ENCODE peak calls at places on chromosomes 7 and 10, in six cellular contexts. One of them, this sample, is unnamed.

GRCh38 chr10:28677889-28678686 is 767 bp downstream of the BAMBI start:
- DNase-seq in stomach: peak; percentile 31
- DNase-seq in pancreas: no peak
- DNase-seq in osteoblast: no peak
- DNase-seq in fibroblast of lung: peak; percentile 28
- DNase-seq in neural progenitor cell: peak; percentile 70
- DNase-seq in this sample: peak; percentile 32

GRCh38 chr10:119113805-119114732 is 10.2 kb downstream of the DENND10 start:
- DNase-seq in stomach: no peak
- DNase-seq in pancreas: no peak
- DNase-seq in osteoblast: peak; percentile 93
- DNase-seq in fibroblast of lung: peak; percentile 93
- DNase-seq in neural progenitor cell: no peak
- DNase-seq in this sample: no peak

GRCh38 chr7:27116019-27116411 is 13.5 kb upstream of the HOXA2 start:
- DNase-seq in stomach: no peak
- DNase-seq in pancreas: no peak
- DNase-seq in osteoblast: no peak
- DNase-seq in fibroblast of lung: peak; percentile 30
- DNase-seq in neural progenitor cell: no peak
- DNase-seq in this sample: no peak

GRCh38 chr10:63542835-63543575 is 21.8 kb downstream of the REEP3 start:
- DNase-seq in stomach: no peak
- DNase-seq in pancreas: no peak
- DNase-seq in osteoblast: no peak
- DNase-seq in fibroblast of lung: peak; percentile 36
- DNase-seq in neural progenitor cell: no peak
- DNase-seq in this sample: no peak

GRCh38 chr7:134954197-134955082 is 31.9 kb upstream of the AGBL3 start:
- DNase-seq in stomach: no peak
- DNase-seq in pancreas: no peak
- DNase-seq in osteoblast: no peak
- DNase-seq in fibroblast of lung: peak; percentile 72
- DNase-seq in neural progenitor cell: peak; percentile 43
- DNase-seq in this sample: no peak

GRCh38 chr7:84204655-84205054 is 10.1 kb upstream of the SEMA3A start:
- DNase-seq in stomach: no peak
- DNase-seq in pancreas: no peak
- DNase-seq in osteoblast: peak; percentile 18
- DNase-seq in fibroblast of lung: peak; percentile 84
- DNase-seq in neural progenitor cell: no peak
- DNase-seq in this sample: no peak

GRCh38 chr7:13414181-13414580 is 575.3 kb downstream of the ETV1 start:
- DNase-seq in stomach: no peak
- DNase-seq in pancreas: no peak
- DNase-seq in osteoblast: no peak
- DNase-seq in fibroblast of lung: no peak
- DNase-seq in neural progenitor cell: no peak
- DNase-seq in this sample: no peak

GRCh38 chr7:95155965-95156364 is 168.4 kb downstream of the PON1 start:
- DNase-seq in stomach: peak; percentile 64
- DNase-seq in pancreas: peak; percentile 57
- DNase-seq in osteoblast: no peak
- DNase-seq in fibroblast of lung: no peak
- DNase-seq in neural progenitor cell: no peak
- DNase-seq in this sample: no peak

GRCh38 chr10:57015595-57016303 is 654.7 kb upstream of the ZWINT start:
- DNase-seq in stomach: no peak
- DNase-seq in pancreas: no peak
- DNase-seq in osteoblast: no peak
- DNase-seq in fibroblast of lung: no peak
- DNase-seq in neural progenitor cell: no peak
- DNase-seq in this sample: no peak

GRCh38 chr10:20228748-20229147 is 412.5 kb downstream of the PLXDC2 start:
- DNase-seq in stomach: no peak
- DNase-seq in pancreas: no peak
- DNase-seq in osteoblast: no peak
- DNase-seq in fibroblast of lung: no peak
- DNase-seq in neural progenitor cell: no peak
- DNase-seq in this sample: no peak

GRCh38 chr7:1192171-1192676 is 32.2 kb upstream of the ZFAND2A start:
- DNase-seq in stomach: no peak
- DNase-seq in pancreas: no peak
- DNase-seq in osteoblast: peak; percentile 97
- DNase-seq in fibroblast of lung: peak; percentile 93
- DNase-seq in neural progenitor cell: no peak
- DNase-seq in this sample: no peak

GRCh38 chr10:116324951-116325635 is 845 bp downstream of the CCDC172 start:
- DNase-seq in stomach: no peak
- DNase-seq in pancreas: no peak
- DNase-seq in osteoblast: peak; percentile 17
- DNase-seq in fibroblast of lung: no peak
- DNase-seq in neural progenitor cell: no peak
- DNase-seq in this sample: no peak

GRCh38 chr10:79241990-79242619 is 105.2 kb upstream of the PPIF start:
- DNase-seq in stomach: peak; percentile 58
- DNase-seq in pancreas: no peak
- DNase-seq in osteoblast: peak; percentile 99
- DNase-seq in fibroblast of lung: peak; percentile 33
- DNase-seq in neural progenitor cell: peak; percentile 69
- DNase-seq in this sample: peak; percentile 81

GRCh38 chr10:49700997-49701396 is 21.5 kb downstream of the C10orf53 start:
- DNase-seq in stomach: no peak
- DNase-seq in pancreas: no peak
- DNase-seq in osteoblast: no peak
- DNase-seq in fibroblast of lung: no peak
- DNase-seq in neural progenitor cell: peak; percentile 55
- DNase-seq in this sample: no peak

GRCh38 chr10:7525314-7526016 is 114.6 kb upstream of the SFMBT2 start:
- DNase-seq in stomach: peak; percentile 50
- DNase-seq in pancreas: peak; percentile 41
- DNase-seq in osteoblast: peak; percentile 86
- DNase-seq in fibroblast of lung: peak; percentile 87
- DNase-seq in neural progenitor cell: peak; percentile 84
- DNase-seq in this sample: no peak

GRCh38 chr10:59337254-59337653 is 25.1 kb downstream of the FAM13C start:
- DNase-seq in stomach: peak; percentile 28
- DNase-seq in pancreas: peak; percentile 51
- DNase-seq in osteoblast: peak; percentile 58
- DNase-seq in fibroblast of lung: peak; percentile 91
- DNase-seq in neural progenitor cell: peak; percentile 16
- DNase-seq in this sample: peak; percentile 52

GRCh38 chr10:88913157-88913556 is 33.1 kb downstream of the STAMBPL1 start:
- DNase-seq in stomach: no peak
- DNase-seq in pancreas: no peak
- DNase-seq in osteoblast: no peak
- DNase-seq in fibroblast of lung: peak; percentile 78
- DNase-seq in neural progenitor cell: no peak
- DNase-seq in this sample: no peak

GRCh38 chr7:139776486-139777303 is 1.1 kb downstream of the HIPK2 start:
- DNase-seq in stomach: no peak
- DNase-seq in pancreas: peak; percentile 18
- DNase-seq in osteoblast: peak; percentile 94
- DNase-seq in fibroblast of lung: peak; percentile 65
- DNase-seq in neural progenitor cell: peak; percentile 42
- DNase-seq in this sample: no peak

GRCh38 chr7:44665531-44666213 is 59.2 kb downstream of the OGDH start:
- DNase-seq in stomach: no peak
- DNase-seq in pancreas: no peak
- DNase-seq in osteoblast: peak; percentile 77
- DNase-seq in fibroblast of lung: peak; percentile 60
- DNase-seq in neural progenitor cell: no peak
- DNase-seq in this sample: no peak

GRCh38 chr7:36986429-36987362 is 262.4 kb upstream of the AOAH start:
- DNase-seq in stomach: peak; percentile 69
- DNase-seq in pancreas: peak; percentile 54
- DNase-seq in osteoblast: peak; percentile 87
- DNase-seq in fibroblast of lung: peak; percentile 52
- DNase-seq in neural progenitor cell: peak; percentile 91
- DNase-seq in this sample: peak; percentile 60

GRCh38 chr7:8274589-8274988 is 12.6 kb upstream of the ICA1 start:
- DNase-seq in stomach: no peak
- DNase-seq in pancreas: no peak
- DNase-seq in osteoblast: no peak
- DNase-seq in fibroblast of lung: no peak
- DNase-seq in neural progenitor cell: no peak
- DNase-seq in this sample: no peak

GRCh38 chr7:93014410-93014809 is 103.4 kb downstream of the SAMD9 start:
- DNase-seq in stomach: no peak
- DNase-seq in pancreas: no peak
- DNase-seq in osteoblast: no peak
- DNase-seq in fibroblast of lung: no peak
- DNase-seq in neural progenitor cell: no peak
- DNase-seq in this sample: no peak

GRCh38 chr10:116044722-116045374 is 228.2 kb downstream of the GFRA1 start:
- DNase-seq in stomach: no peak
- DNase-seq in pancreas: no peak
- DNase-seq in osteoblast: peak; percentile 65
- DNase-seq in fibroblast of lung: peak; percentile 8
- DNase-seq in neural progenitor cell: no peak
- DNase-seq in this sample: peak; percentile 77

GRCh38 chr10:89915021-89915420 is 213.6 kb downstream of the KIF20B start:
- DNase-seq in stomach: no peak
- DNase-seq in pancreas: no peak
- DNase-seq in osteoblast: no peak
- DNase-seq in fibroblast of lung: no peak
- DNase-seq in neural progenitor cell: no peak
- DNase-seq in this sample: no peak

GRCh38 chr10:36254191-36254590 is 612.1 kb upstream of the FZD8 start:
- DNase-seq in stomach: peak; percentile 41
- DNase-seq in pancreas: no peak
- DNase-seq in osteoblast: no peak
- DNase-seq in fibroblast of lung: peak; percentile 25
- DNase-seq in neural progenitor cell: no peak
- DNase-seq in this sample: peak; percentile 67

GRCh38 chr7:139901840-139902370 is 72.8 kb downstream of the TBXAS1 start:
- DNase-seq in stomach: no peak
- DNase-seq in pancreas: no peak
- DNase-seq in osteoblast: no peak
- DNase-seq in fibroblast of lung: no peak
- DNase-seq in neural progenitor cell: no peak
- DNase-seq in this sample: no peak

GRCh38 chr7:129875745-129876411 is 76.9 kb downstream of the UBE2H start:
- DNase-seq in stomach: no peak
- DNase-seq in pancreas: no peak
- DNase-seq in osteoblast: peak; percentile 88
- DNase-seq in fibroblast of lung: no peak
- DNase-seq in neural progenitor cell: no peak
- DNase-seq in this sample: no peak

GRCh38 chr7:4133491-4134044 is 548.5 kb upstream of the FOXK1 start:
- DNase-seq in stomach: no peak
- DNase-seq in pancreas: no peak
- DNase-seq in osteoblast: peak; percentile 41
- DNase-seq in fibroblast of lung: no peak
- DNase-seq in neural progenitor cell: no peak
- DNase-seq in this sample: no peak

GRCh38 chr7:4132221-4132620 is 549.9 kb upstream of the FOXK1 start:
- DNase-seq in stomach: no peak
- DNase-seq in pancreas: no peak
- DNase-seq in osteoblast: peak; percentile 11
- DNase-seq in fibroblast of lung: no peak
- DNase-seq in neural progenitor cell: no peak
- DNase-seq in this sample: no peak

GRCh38 chr7:4128161-4128560 is 553.9 kb upstream of the FOXK1 start:
- DNase-seq in stomach: no peak
- DNase-seq in pancreas: no peak
- DNase-seq in osteoblast: no peak
- DNase-seq in fibroblast of lung: no peak
- DNase-seq in neural progenitor cell: no peak
- DNase-seq in this sample: no peak

GRCh38 chr7:4129481-4130122 is 552.5 kb upstream of the FOXK1 start:
- DNase-seq in stomach: no peak
- DNase-seq in pancreas: peak; percentile 47
- DNase-seq in osteoblast: no peak
- DNase-seq in fibroblast of lung: no peak
- DNase-seq in neural progenitor cell: no peak
- DNase-seq in this sample: no peak

GRCh38 chr7:4131043-4131442 is 551.1 kb upstream of the FOXK1 start:
- DNase-seq in stomach: no peak
- DNase-seq in pancreas: no peak
- DNase-seq in osteoblast: no peak
- DNase-seq in fibroblast of lung: no peak
- DNase-seq in neural progenitor cell: peak; percentile 81
- DNase-seq in this sample: no peak
- TF ChIP-seq CTCF in stomach: no peak
- TF ChIP-seq CTCF in pancreas: no peak
- TF ChIP-seq CTCF in osteoblast: no peak
- TF ChIP-seq CTCF in fibroblast of lung: no peak
- TF ChIP-seq CTCF in neural progenitor cell: peak; percentile 56
- TF ChIP-seq CTCF in this sample: no peak

DNA sequence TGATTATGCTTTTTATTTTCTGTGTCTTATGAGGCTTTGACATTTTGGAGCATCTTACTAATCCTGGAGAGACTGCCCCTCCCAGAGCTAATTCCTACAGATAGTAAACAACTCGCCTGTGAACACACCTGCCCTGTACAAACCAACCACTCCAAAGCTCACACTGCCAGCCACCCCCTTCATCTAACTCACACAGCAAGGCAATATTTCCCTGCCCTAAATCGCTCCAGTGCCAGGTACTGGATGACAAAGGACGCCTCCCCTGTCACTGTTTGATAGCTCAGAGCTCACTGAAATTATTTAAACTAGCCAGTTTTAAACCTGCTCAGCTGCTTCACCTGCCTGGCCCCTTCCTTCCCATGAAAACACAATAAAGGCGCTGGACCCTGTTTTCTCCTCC is 535.1 kb upstream of the CELF2 start:
- DNase-seq in stomach: no peak
- DNase-seq in pancreas: no peak
- DNase-seq in osteoblast: no peak
- DNase-seq in fibroblast of lung: no peak
- DNase-seq in neural progenitor cell: no peak
- DNase-seq in this sample: no peak
- H3K9me3 ChIP-seq in stomach: no peaks in the 10 kb centered on the region
- H3K9me3 ChIP-seq in pancreas: no peaks in the 10 kb centered on the region
- H3K9me3 ChIP-seq in osteoblast: no peaks in the 10 kb centered on the region
- H3K9me3 ChIP-seq in fibroblast of lung: no peaks in the 10 kb centered on the region
- H3K9me3 ChIP-seq in neural progenitor cell: no peaks in the 10 kb centered on the region
- H3K9me3 ChIP-seq in this sample: no peaks in the 10 kb centered on the region

GRCh38 chr10:60707841-60708240 is 70.4 kb upstream of the CDK1 start:
- DNase-seq in stomach: no peak
- DNase-seq in pancreas: no peak
- DNase-seq in osteoblast: no peak
- DNase-seq in fibroblast of lung: no peak
- DNase-seq in neural progenitor cell: no peak
- DNase-seq in this sample: no peak
- H3K4me1 ChIP-seq in stomach: peaks cover 11% of the 10 kb centered on the region
- H3K4me1 ChIP-seq in pancreas: no peaks in the 10 kb centered on the region
- H3K4me1 ChIP-seq in osteoblast: no peaks in the 10 kb centered on the region
- H3K4me1 ChIP-seq in fibroblast of lung: no peaks in the 10 kb centered on the region
- H3K4me1 ChIP-seq in neural progenitor cell: peaks cover 6% of the 10 kb centered on the region
- H3K4me1 ChIP-seq in this sample: no peaks in the 10 kb centered on the region

DNA sequence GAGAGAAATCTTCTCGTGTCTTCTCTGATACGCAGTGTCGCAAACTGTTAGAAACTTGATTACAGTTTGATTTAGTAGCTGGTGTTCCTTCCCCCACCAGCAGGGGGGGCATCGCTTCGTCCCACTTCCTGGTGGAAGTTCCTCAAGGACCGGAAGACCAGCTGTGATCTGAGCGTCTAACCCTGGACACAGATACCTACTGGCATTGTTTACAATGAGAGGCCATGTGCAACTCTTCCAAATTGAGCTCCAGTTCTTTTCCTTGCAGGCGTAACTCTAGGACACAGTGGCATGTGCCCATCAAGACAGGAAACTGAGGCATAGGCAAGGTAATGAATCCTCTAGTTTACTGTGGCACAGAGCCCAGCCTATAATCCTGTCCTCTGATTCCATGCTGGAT is 219.0 kb downstream of the CCDC3 start:
- DNase-seq in stomach: peak; percentile 47
- DNase-seq in pancreas: no peak
- DNase-seq in osteoblast: peak; percentile 57
- DNase-seq in fibroblast of lung: peak; percentile 31
- DNase-seq in neural progenitor cell: peak; percentile 52
- DNase-seq in this sample: peak; percentile 30
- TF ChIP-seq CTCF in stomach: no peak
- TF ChIP-seq CTCF in pancreas: peak; percentile 30
- TF ChIP-seq CTCF in osteoblast: peak; percentile 73
- TF ChIP-seq CTCF in fibroblast of lung: peak; percentile 64
- TF ChIP-seq CTCF in neural progenitor cell: peak; percentile 80
- TF ChIP-seq CTCF in this sample: peak; percentile 71